ENCODE peak calls at places on chromosomes 2 and 18, in four cellular contexts. One of them, this sample, is unnamed.

GRCh38 chr2:64612575-64613195 is 41.0 kb downstream of the SERTAD2 start:
- DNase-seq in K562: no peak
- DNase-seq in GM12878: no peak
- DNase-seq in HL-60: no peak
- DNase-seq in this sample: no peak

GRCh38 chr2:60550151-60550983 is 3.1 kb downstream of the BCL11A start:
- DNase-seq in K562: peak
- DNase-seq in GM12878: no peak
- DNase-seq in HL-60: peak
- DNase-seq in this sample: no peak

GRCh38 chr2:97995026-97995733 is 568 bp downstream of the TMEM131 start:
- DNase-seq in GM12878: peak
- DNase-seq in K562: peak
- DNase-seq in HL-60: no peak
- DNase-seq in this sample: peak

GRCh38 chr2:95007061-95007609 is 18.4 kb upstream of the MAL start:
- DNase-seq in GM12878: no peak
- DNase-seq in HL-60: no peak
- DNase-seq in K562: no peak
- DNase-seq in this sample: no peak

GRCh38 chr2:162067596-162067995 is 6.4 kb downstream of the DPP4 start:
- DNase-seq in GM12878: no peak
- DNase-seq in HL-60: no peak
- DNase-seq in K562: no peak
- DNase-seq in this sample: no peak

GRCh38 chr18:47775961-47776360 is 154.5 kb downstream of the SMAD2 start:
- DNase-seq in HL-60: no peak
- DNase-seq in GM12878: no peak
- DNase-seq in K562: no peak
- DNase-seq in this sample: no peak

GRCh38 chr2:27756544-27757498 is 14.7 kb upstream of the MRPL33 start:
- DNase-seq in GM12878: no peak
- DNase-seq in HL-60: peak
- DNase-seq in K562: no peak
- DNase-seq in this sample: no peak

GRCh38 chr2:222480497-222480896 is 56.2 kb downstream of the SGPP2 start:
- DNase-seq in HL-60: no peak
- DNase-seq in GM12878: no peak
- DNase-seq in K562: no peak
- DNase-seq in this sample: no peak

GRCh38 chr2:66574701-66575624 is 140.0 kb downstream of the MEIS1 start:
- DNase-seq in K562: peak
- DNase-seq in HL-60: no peak
- DNase-seq in GM12878: no peak
- DNase-seq in this sample: no peak

GRCh38 chr2:233107906-233108305 is 47.8 kb downstream of the INPP5D start:
- DNase-seq in GM12878: no peak
- DNase-seq in K562: no peak
- DNase-seq in HL-60: no peak
- DNase-seq in this sample: no peak

GRCh38 chr2:145350011-145350410 is 830.1 kb upstream of the ZEB2 start:
- DNase-seq in K562: no peak
- DNase-seq in GM12878: no peak
- DNase-seq in HL-60: no peak
- DNase-seq in this sample: no peak

GRCh38 chr2:235098736-235099494 is 147.1 kb downstream of the SH3BP4 start:
- DNase-seq in K562: no peak
- DNase-seq in HL-60: no peak
- DNase-seq in GM12878: no peak
- DNase-seq in this sample: no peak

GRCh38 chr2:58634653-58635347 is 393.7 kb upstream of the FANCL start:
- DNase-seq in K562: no peak
- DNase-seq in HL-60: no peak
- DNase-seq in GM12878: no peak
- DNase-seq in this sample: no peak

GRCh38 chr2:191612496-191612895 is 65.4 kb upstream of the NABP1 start:
- DNase-seq in HL-60: no peak
- DNase-seq in K562: no peak
- DNase-seq in GM12878: no peak
- DNase-seq in this sample: no peak

GRCh38 chr2:117745537-117745936 is 69.0 kb upstream of the DDX18 start:
- DNase-seq in GM12878: no peak
- DNase-seq in K562: no peak
- DNase-seq in HL-60: no peak
- DNase-seq in this sample: no peak

GRCh38 chr2:137770161-137770560 is 194.1 kb upstream of the HNMT start:
- DNase-seq in HL-60: no peak
- DNase-seq in K562: no peak
- DNase-seq in GM12878: no peak
- DNase-seq in this sample: no peak

GRCh38 chr2:50491541-50492114 is 540.3 kb downstream of the NRXN1 start:
- DNase-seq in GM12878: no peak
- DNase-seq in K562: peak
- DNase-seq in HL-60: no peak
- DNase-seq in this sample: no peak

GRCh38 chr2:65076345-65076710 is 20.1 kb downstream of the CEP68 start:
- DNase-seq in GM12878: no peak
- DNase-seq in K562: no peak
- DNase-seq in HL-60: no peak
- DNase-seq in this sample: no peak

GRCh38 chr2:62705859-62706720 is 577 bp downstream of the EHBP1 start:
- DNase-seq in K562: peak
- DNase-seq in GM12878: no peak
- DNase-seq in HL-60: peak
- DNase-seq in this sample: peak

GRCh38 chr2:62195421-62196277 is at the start of gene B3GNT2:
- DNase-seq in HL-60: no peak
- DNase-seq in GM12878: no peak
- DNase-seq in K562: peak
- DNase-seq in this sample: peak

GRCh38 chr2:174740718-174741117 is 23.6 kb downstream of the CHRNA1 start:
- DNase-seq in HL-60: no peak
- DNase-seq in GM12878: no peak
- DNase-seq in K562: no peak
- DNase-seq in this sample: no peak

GRCh38 chr18:44537521-44537920 is 143.2 kb upstream of the SETBP1 start:
- DNase-seq in K562: no peak
- DNase-seq in HL-60: no peak
- DNase-seq in GM12878: no peak
- DNase-seq in this sample: no peak

GRCh38 chr2:41966920-41967319 is 80.9 kb upstream of the PKDCC start:
- DNase-seq in K562: no peak
- DNase-seq in HL-60: no peak
- DNase-seq in GM12878: no peak
- DNase-seq in this sample: no peak

GRCh38 chr2:21787931-21788330 is 664.2 kb downstream of the TDRD15 start:
- DNase-seq in HL-60: no peak
- DNase-seq in K562: no peak
- DNase-seq in GM12878: no peak
- DNase-seq in this sample: no peak
- TF ChIP-seq SPI1 in HL-60: no peak
- TF ChIP-seq SPI1 in K562: no peak
- TF ChIP-seq SPI1 in GM12878: no peak
- TF ChIP-seq SPI1 in this sample: no peak

GRCh38 chr18:9858642-9859041 is 27.1 kb upstream of the TXNDC2 start:
- DNase-seq in GM12878: no peak
- DNase-seq in K562: no peak
- DNase-seq in HL-60: no peak
- DNase-seq in this sample: no peak
- TF ChIP-seq SPI1 in GM12878: no peak
- TF ChIP-seq SPI1 in K562: no peak
- TF ChIP-seq SPI1 in HL-60: no peak
- TF ChIP-seq SPI1 in this sample: no peak

GRCh38 chr18:63747006-63747405 is 28.2 kb upstream of the SERPINB7 start:
- DNase-seq in K562: no peak
- DNase-seq in HL-60: no peak
- DNase-seq in GM12878: no peak
- DNase-seq in this sample: no peak

GRCh38 chr18:63736856-63737255 is 34.1 kb downstream of the SERPINB11 start:
- DNase-seq in GM12878: no peak
- DNase-seq in HL-60: no peak
- DNase-seq in K562: no peak
- DNase-seq in this sample: no peak

DNA sequence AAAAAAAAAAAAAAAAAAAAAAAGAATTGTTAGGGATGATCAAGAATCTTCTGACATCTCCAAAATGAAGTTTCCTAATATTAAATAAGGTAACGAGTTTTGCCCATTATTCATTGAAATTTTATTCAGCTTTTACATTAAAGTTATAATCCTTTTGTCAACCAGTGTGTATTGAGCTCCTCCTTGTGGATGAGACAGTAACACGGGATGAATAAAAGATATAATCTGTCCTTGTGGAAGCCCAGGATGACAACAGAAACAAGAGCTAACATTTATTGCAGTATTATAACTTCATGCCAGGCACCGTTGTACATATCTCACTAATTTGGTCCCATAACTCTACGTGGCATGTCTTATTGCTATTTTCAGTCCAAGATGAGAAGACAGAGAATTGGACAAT is 33.4 kb upstream of the SERPINB7 start:
- DNase-seq in K562: no peak
- DNase-seq in GM12878: no peak
- DNase-seq in HL-60: no peak
- DNase-seq in this sample: no peak
- TF ChIP-seq SPI1 in K562: no peak
- TF ChIP-seq SPI1 in GM12878: no peak
- TF ChIP-seq SPI1 in HL-60: no peak
- TF ChIP-seq SPI1 in this sample: no peak

GRCh38 chr18:55401638-55402191 is 186.3 kb downstream of the TCF4 start:
- DNase-seq in K562: no peak
- DNase-seq in HL-60: no peak
- DNase-seq in GM12878: no peak
- DNase-seq in this sample: no peak

GRCh38 chr18:55402731-55403405 is 185.1 kb downstream of the TCF4 start:
- DNase-seq in HL-60: no peak
- DNase-seq in GM12878: no peak
- DNase-seq in K562: no peak
- DNase-seq in this sample: no peak

GRCh38 chr18:55398858-55399257 is 189.1 kb downstream of the TCF4 start:
- DNase-seq in K562: no peak
- DNase-seq in HL-60: no peak
- DNase-seq in GM12878: no peak
- DNase-seq in this sample: no peak

GRCh38 chr18:55401275-55401620 is 186.7 kb downstream of the TCF4 start:
- DNase-seq in HL-60: no peak
- DNase-seq in K562: no peak
- DNase-seq in GM12878: no peak
- DNase-seq in this sample: no peak

GRCh38 chr18:55400590-55401274 is 187.3 kb downstream of the TCF4 start:
- DNase-seq in K562: no peak
- DNase-seq in GM12878: no peak
- DNase-seq in HL-60: no peak
- DNase-seq in this sample: no peak
- TF ChIP-seq SPI1 in K562: no peak
- TF ChIP-seq SPI1 in GM12878: no peak
- TF ChIP-seq SPI1 in HL-60: no peak
- TF ChIP-seq SPI1 in this sample: no peak

GRCh38 chr2:120958623-120959366 is 223.1 kb downstream of the GLI2 start:
- DNase-seq in HL-60: no peak
- DNase-seq in GM12878: no peak
- DNase-seq in K562: peak
- DNase-seq in this sample: no peak
- TF ChIP-seq SPI1 in HL-60: no peak
- TF ChIP-seq SPI1 in GM12878: no peak
- TF ChIP-seq SPI1 in K562: no peak
- TF ChIP-seq SPI1 in this sample: no peak

DNA sequence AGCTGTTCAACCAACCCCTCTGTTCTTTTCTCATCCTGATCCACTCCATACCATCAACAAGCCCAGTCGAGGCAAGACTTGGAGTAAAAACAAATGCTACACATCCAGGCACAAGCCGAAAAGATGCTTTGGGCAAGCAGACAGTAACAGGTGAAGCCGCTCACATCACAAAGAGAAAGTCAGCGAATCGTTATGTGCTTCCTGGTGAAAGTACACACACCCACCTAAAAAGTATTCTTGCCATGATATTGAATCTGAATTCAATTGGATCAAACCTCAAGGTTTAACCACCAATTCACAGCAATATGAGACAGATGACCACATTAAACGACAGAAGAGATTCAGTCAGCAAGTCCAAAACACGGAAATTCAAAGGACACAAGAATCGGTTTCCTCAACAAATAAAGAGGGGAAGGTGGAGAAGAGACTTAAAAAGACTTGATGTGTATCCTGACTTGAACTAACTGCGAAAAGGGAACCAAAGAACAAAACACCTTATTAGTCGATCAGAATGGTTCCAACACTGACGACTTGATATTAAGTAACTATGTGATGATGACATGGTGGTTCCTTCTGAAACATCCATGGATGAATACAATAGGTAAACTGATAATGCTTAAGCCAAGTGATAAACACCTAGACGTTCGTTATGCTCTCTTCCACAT is 1.1 kb downstream of the TTC32 start:
- DNase-seq in GM12878: no peak
- DNase-seq in HL-60: no peak
- DNase-seq in K562: peak
- DNase-seq in this sample: no peak
- TF ChIP-seq SPI1 in GM12878: no peak
- TF ChIP-seq SPI1 in HL-60: no peak
- TF ChIP-seq SPI1 in K562: no peak
- TF ChIP-seq SPI1 in this sample: no peak

This sample was measured in GM12891.